ENCODE peak calls at places on chromosome 1, in eight cellular contexts. D is fibroblast of lung; S is aorta; X is CD8-positive, alpha-beta memory T cell; O is effector memory CD4-positive, alpha-beta T cell; R is H9; Y is small intestine; E is right lobe of liver. C is an unnamed sample. For H3K27me3 and H3K4me1, the result is how much of the 10 kb centered on the place peaks cover.

GRCh38 chr1:161962094-161962887 is 61.4 kb downstream of the OLFML2B start:
- DNase-seq in D (peak), S (no peak), X (no peak), O (no peak), R (no peak), Y (no peak), E (no peak), C (no peak)

GRCh38 chr1:109649380-109649987 is 6.4 kb upstream of the GSTM4 start:
- DNase-seq in D (peak), S (no peak), X (no peak), O (no peak), R (no peak), Y (no peak), E (peak), C (no peak)

GRCh38 chr1:113756461-113756860 is 2.8 kb downstream of the PHTF1 start:
- DNase-seq in D (no peak), S (no peak), X (no peak), O (no peak), R (no peak), Y (no peak), E (no peak), C (no peak)

GRCh38 chr1:20168547-20169491 is 17.1 kb upstream of the UBXN10 start:
- DNase-seq in D (no peak), S (no peak), X (no peak), O (no peak), R (no peak), Y (no peak), E (no peak), C (no peak)

GRCh38 chr1:213622365-213623087 is 365.2 kb upstream of the PROX1 start:
- DNase-seq in D (no peak), S (no peak), X (no peak), O (no peak), R (no peak), Y (no peak), E (no peak), C (no peak)

GRCh38 chr1:81449786-81450185 is 350.9 kb upstream of the ADGRL2 start:
- DNase-seq in D (no peak), S (no peak), X (no peak), O (no peak), R (no peak), Y (no peak), E (no peak), C (no peak)

GRCh38 chr1:41305576-41306365 is 55.5 kb upstream of the FOXO6 start:
- DNase-seq in D (no peak), S (no peak), X (no peak), O (no peak), R (peak), Y (no peak), E (peak), C (no peak)

GRCh38 chr1:106746448-106747085 is 309.9 kb upstream of the PRMT6 start:
- DNase-seq in D (peak), S (no peak), X (no peak), O (no peak), R (no peak), Y (no peak), E (no peak), C (no peak)

GRCh38 chr1:203270448-203270847 is 34.9 kb upstream of the BTG2 start:
- DNase-seq in D (no peak), S (no peak), X (no peak), O (no peak), R (no peak), Y (no peak), E (no peak), C (no peak)

GRCh38 chr1:155236451-155236850 is 18.8 kb downstream of the ENTREP3 start:
- DNase-seq in D (no peak), S (no peak), X (no peak), O (no peak), R (no peak), Y (no peak), E (no peak), C (no peak)

GRCh38 chr1:244391761-244392160 is 59.9 kb downstream of the ADSS2 start:
- DNase-seq in D (no peak), S (no peak), X (no peak), O (no peak), R (no peak), Y (peak), E (no peak), C (no peak)

GRCh38 chr1:244394851-244395765 is 56.6 kb downstream of the ADSS2 start:
- DNase-seq in D (no peak), S (no peak), X (no peak), O (no peak), R (no peak), Y (no peak), E (no peak), C (no peak)

GRCh38 chr1:244394346-244394745 is 57.4 kb downstream of the ADSS2 start:
- DNase-seq in D (no peak), S (no peak), X (no peak), O (no peak), R (no peak), Y (no peak), E (no peak), C (no peak)

GRCh38 chr1:244395965-244396364 is 55.7 kb downstream of the ADSS2 start:
- DNase-seq in D (no peak), S (no peak), X (no peak), O (no peak), R (no peak), Y (peak), E (no peak), C (no peak)

DNA sequence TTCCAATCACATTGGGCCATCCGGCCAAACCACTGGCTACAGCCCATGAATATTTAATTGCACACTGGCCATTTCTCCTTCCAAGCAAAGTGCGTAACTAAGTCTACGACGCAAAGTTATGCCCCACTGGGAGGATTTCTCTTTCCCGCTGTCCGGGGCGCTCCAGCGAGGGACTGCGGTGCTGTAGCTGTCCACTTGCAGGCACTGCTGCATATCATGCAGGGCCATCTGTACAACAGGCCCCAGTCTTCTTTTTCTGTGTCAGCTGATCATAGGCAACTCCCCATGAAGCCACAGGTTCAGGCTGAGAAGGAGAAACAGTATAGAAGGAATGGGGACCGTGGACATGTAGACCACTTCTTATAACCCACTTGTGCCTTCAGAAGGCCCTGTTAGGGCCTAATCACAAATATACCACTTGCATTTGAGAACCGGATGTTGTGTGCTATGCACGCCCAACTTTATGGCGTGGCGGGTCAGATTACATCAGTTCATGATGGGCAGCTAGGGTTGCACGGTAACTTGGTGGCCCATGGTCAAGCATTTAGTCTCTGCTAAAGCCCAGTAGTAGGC is 58.0 kb downstream of the ADSS2 start:
- DNase-seq in D (no peak), S (no peak), X (no peak), O (no peak), R (no peak), Y (no peak), E (no peak), C (no peak)
- H3K27me3 ChIP-seq in D (under half), S (under half), X (under half), O (under half), R (under half), Y (under half), E (under half), C (under half)

GRCh38 chr1:116900471-116901365 is 9.0 kb upstream of the PTGFRN start:
- DNase-seq in D (no peak), S (no peak), X (no peak), O (no peak), R (no peak), Y (no peak), E (no peak), C (no peak)
- H3K4me1 ChIP-seq in D (under half), S (under half), X (under half), O (under half), R (under half), Y (under half), E (under half), C (under half)

GRCh38 chr1:18633428-18634155 is 2.9 kb downstream of the PAX7 start:
- DNase-seq in D (no peak), S (no peak), X (no peak), O (no peak), R (no peak), Y (no peak), E (no peak), C (no peak)

GRCh38 chr1:18635833-18636671 is 5.4 kb downstream of the PAX7 start:
- DNase-seq in D (no peak), S (no peak), X (no peak), O (no peak), R (peak), Y (no peak), E (no peak), C (no peak)

GRCh38 chr1:18635070-18635577 is 4.5 kb downstream of the PAX7 start:
- DNase-seq in D (no peak), S (no peak), X (no peak), O (no peak), R (no peak), Y (no peak), E (no peak), C (no peak)

GRCh38 chr1:18632711-18633427 is 2.2 kb downstream of the PAX7 start:
- DNase-seq in D (no peak), S (no peak), X (no peak), O (no peak), R (peak), Y (no peak), E (no peak), C (no peak)

GRCh38 chr1:18634276-18634675 is 3.6 kb downstream of the PAX7 start:
- DNase-seq in D (no peak), S (no peak), X (no peak), O (no peak), R (no peak), Y (no peak), E (no peak), C (no peak)
- H3K27me3 ChIP-seq in D (half or more), S (under half), X (half or more), O (half or more), R (half or more), Y (under half), E (under half), C (half or more)

GRCh38 chr1:21935393-21935804 is 1.7 kb downstream of the HSPG2 start:
- DNase-seq in D (no peak), S (no peak), X (no peak), O (no peak), R (no peak), Y (no peak), E (no peak), C (no peak)
- H3K4me1 ChIP-seq in D (under half), S (under half), X (under half), O (under half), R (under half), Y (under half), E (under half), C (half or more)

GRCh38 chr1:94529416-94529815 is 12.1 kb downstream of the F3 start:
- DNase-seq in D (no peak), S (no peak), X (no peak), O (no peak), R (no peak), Y (no peak), E (no peak), C (no peak)
- H3K27me3 ChIP-seq in D (under half), S (under half), X (under half), O (under half), R (under half), Y (under half), E (under half), C (under half)

DNA sequence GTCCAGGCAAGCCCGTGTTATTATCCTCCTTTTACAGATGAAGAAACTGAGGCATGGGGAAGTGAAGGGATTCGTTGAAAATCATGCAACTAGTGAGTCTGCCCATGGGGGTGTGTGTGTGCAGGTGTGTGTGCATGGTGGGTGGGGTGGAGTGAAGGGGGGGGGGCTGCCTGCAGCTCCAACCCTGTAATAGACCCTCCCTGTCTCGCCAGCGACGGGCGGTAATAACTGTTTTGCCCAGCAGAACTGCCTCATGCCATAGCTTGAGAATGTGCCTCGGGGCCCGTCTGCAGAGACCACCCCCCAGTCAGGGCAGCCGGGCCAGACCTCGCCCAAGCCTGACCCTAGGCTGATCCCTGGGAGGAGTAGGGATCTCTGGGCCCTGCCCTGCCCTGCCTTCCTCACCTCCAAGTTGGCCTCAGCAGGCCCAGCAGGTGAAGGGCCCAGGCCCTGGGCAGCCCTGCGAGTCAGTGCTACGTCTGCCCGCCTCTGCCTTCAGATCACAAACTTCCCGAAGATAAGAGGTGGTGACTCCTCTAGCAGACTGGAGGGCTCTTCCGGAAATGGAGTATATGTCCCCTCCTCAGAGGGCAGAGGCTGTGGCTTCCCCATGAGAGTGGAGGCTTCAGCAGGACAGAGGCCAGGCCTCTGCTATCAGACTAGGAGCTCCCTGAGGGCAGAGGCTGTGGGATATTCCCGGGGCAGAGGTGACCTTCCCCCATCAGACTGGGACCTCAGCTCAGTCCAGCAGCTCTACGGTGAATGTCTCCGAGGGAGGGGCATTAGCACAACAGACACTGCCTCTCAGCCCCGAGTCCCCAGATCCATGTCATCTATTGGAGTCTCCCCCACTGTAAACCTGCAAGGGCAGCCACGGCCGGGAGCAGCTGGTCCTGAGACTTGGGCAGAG is 15.7 kb upstream of the EPHA2 start:
- DNase-seq in D (no peak), S (no peak), X (no peak), O (no peak), R (no peak), Y (peak), E (no peak), C (no peak)
- H3K4me1 ChIP-seq in D (under half), S (under half), X (under half), O (under half), R (under half), Y (under half), E (under half), C (half or more)